ENCODE peak calls at places on chromosomes 16 and 17, in ten cellular contexts. E is WERI-Rb-1; P is heart right ventricle; N is PC-3; C is cardiac muscle cell; F is AG04450; J is ascending aorta; Q is colonic mucosa; H is CD8-positive, alpha-beta T cell; R is mammary epithelial cell. W is an unnamed sample.

GRCh38 chr16:53123753-53124152 is 69.0 kb downstream of the CHD9 start:
- DNase-seq in C (peak; percentile 62), J (no peak), P (no peak), Q (no peak), R (no peak), E (no peak), N (no peak), F (no peak), H (no peak), W (no peak)

GRCh38 chr16:12303649-12304048 is 327.1 kb downstream of the SNX29 start:
- DNase-seq in N (no peak), C (peak; percentile 16), Q (no peak), E (no peak), P (no peak), H (no peak), J (no peak), F (no peak), R (no peak), W (peak; percentile 65)

GRCh38 chr16:28326881-28327610 is 34.7 kb downstream of the SBK1 start:
- DNase-seq in N (peak; percentile 33), E (peak; percentile 72), H (peak; percentile 79), C (peak; percentile 63), Q (peak; percentile 60), J (no peak), F (no peak), P (peak; percentile 34), R (peak; percentile 16), W (peak; percentile 65)

GRCh38 chr17:17913695-17914332 is 58.4 kb downstream of the TOM1L2 start:
- DNase-seq in R (peak; percentile 97), C (peak; percentile 79), Q (peak; percentile 92), H (peak; percentile 54), F (peak; percentile 73), N (peak; percentile 96), J (no peak), E (peak; percentile 98), P (peak; percentile 60), W (peak; percentile 71)

GRCh38 chr17:57044976-57045867 is 39.8 kb upstream of the AKAP1 start:
- DNase-seq in N (no peak), F (no peak), J (no peak), R (no peak), Q (peak; percentile 2), P (no peak), C (no peak), E (no peak), H (no peak), W (no peak)

GRCh38 chr16:3145660-3146059 is 10.8 kb downstream of the ZNF213 start:
- DNase-seq in P (no peak), C (no peak), N (no peak), J (no peak), H (no peak), E (no peak), R (no peak), Q (no peak), F (no peak), W (no peak)

GRCh38 chr16:4646773-4647660 is 22.4 kb downstream of the MGRN1 start:
- DNase-seq in C (no peak), J (no peak), R (no peak), E (no peak), P (no peak), Q (no peak), H (no peak), F (no peak), N (no peak), W (no peak)

GRCh38 chr16:87801679-87802300 is 36.0 kb upstream of the KLHDC4 start:
- DNase-seq in J (no peak), R (no peak), F (no peak), N (no peak), E (no peak), H (no peak), C (no peak), Q (no peak), P (no peak), W (no peak)

GRCh38 chr17:51703364-51704341 is 443.3 kb downstream of the UTP18 start:
- DNase-seq in Q (no peak), F (no peak), R (peak; percentile 77), H (no peak), E (no peak), C (peak; percentile 27), P (peak; percentile 83), N (peak; percentile 81), J (no peak), W (peak; percentile 81)

GRCh38 chr16:73172621-73173312 is 124.8 kb upstream of the ZFHX3 start:
- DNase-seq in R (peak; percentile 42), C (peak; percentile 97), J (no peak), N (peak; percentile 65), E (no peak), H (no peak), P (peak; percentile 86), F (peak; percentile 67), Q (peak; percentile 88), W (peak; percentile 77)

GRCh38 chr17:46851029-46851741 is at the start of gene WNT9B:
- DNase-seq in F (no peak), J (no peak), E (peak; percentile 87), H (no peak), P (no peak), N (no peak), Q (peak; percentile 78), R (peak; percentile 23), C (no peak), W (no peak)

GRCh38 chr16:4613636-4614570 is 785 bp downstream of the UBALD1 start:
- DNase-seq in Q (no peak), C (peak; percentile 58), J (no peak), E (no peak), N (peak; percentile 20), R (peak; percentile 23), P (no peak), H (no peak), F (no peak), W (no peak)

DNA sequence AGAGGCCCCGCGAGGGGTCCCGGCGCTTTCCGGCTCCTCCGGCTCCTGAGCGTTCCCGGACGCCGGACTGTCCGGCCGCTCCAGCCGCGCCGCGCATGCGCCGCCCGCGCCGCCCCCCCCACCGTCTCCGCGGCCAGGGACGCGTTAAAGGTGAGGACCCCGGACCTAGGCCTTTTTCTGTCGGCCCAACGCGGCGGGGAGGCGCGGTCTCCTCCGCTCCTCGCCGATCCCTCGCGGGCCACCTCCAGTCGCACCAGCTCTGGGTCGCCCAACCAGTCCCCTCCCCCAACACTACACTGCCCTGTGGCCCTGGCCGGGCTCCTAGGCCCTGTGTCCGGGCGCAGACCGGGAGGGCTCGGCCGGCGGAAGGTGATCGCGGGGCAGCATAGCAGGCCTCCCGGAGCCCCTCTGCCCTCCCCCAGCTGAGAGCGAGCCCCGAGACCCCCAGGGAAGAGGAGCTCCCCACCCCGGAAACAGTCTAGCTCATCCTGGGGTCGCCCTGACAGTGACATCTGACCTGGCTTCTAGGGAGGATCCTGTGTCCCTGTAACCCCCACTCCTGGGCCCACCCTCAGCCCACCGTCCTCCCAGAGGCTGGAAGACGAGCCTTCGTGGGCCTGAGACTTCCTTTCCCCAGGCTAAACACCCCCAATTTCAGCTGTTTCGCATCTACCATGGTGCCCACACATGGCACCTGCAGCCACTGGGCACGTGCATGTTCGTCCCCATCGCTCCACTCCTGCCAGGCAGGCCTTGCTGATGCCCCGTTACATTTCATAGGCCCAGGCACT is 14.7 kb upstream of the BCAR1 start:
- DNase-seq in H (no peak), R (peak; percentile 53), N (peak; percentile 71), P (peak; percentile 72), F (no peak), E (peak; percentile 86), Q (peak; percentile 66), C (peak; percentile 79), J (no peak), W (no peak)
- H3K27ac ChIP-seq in H (no peak overlapping the region), R (peak overlapping the region; percentile 63), N (peak overlapping the region; percentile 18), P (peak overlapping the region; percentile 94), F (peak overlapping the region; percentile 22), E (peak overlapping the region; percentile 91), Q (peak overlapping the region; percentile 84), C (peak overlapping the region; percentile 88), J (peak overlapping the region; percentile 90), W (peak overlapping the region; percentile 98)

DNA sequence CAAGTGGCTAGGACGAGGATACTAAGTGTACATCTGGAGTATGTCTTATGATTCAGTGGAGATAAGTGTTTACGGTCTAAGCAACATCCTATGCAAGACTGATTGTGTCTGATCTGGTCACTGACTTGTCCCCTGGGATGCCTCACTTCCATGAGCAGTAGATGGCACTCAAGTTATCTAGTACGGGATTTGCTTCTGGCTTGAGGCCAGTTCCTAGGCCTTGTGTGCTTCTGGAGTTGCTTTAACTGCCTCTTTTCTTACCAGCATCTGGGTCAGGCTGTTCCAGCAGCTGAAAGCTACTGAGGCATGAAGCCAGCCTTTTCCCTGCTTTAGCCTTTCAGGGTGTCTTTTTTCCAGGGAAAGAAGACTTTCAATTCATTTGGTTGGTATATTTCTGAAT is 23.0 kb downstream of the SUPT6H start:
- DNase-seq in E (peak; percentile 82), H (no peak), R (no peak), Q (peak; percentile 52), F (no peak), J (no peak), C (peak; percentile 54), P (no peak), N (peak; percentile 10), W (no peak)
- TF ChIP-seq CTCF in E (peak; percentile 81), H (no peak), R (no peak), Q (no peak), F (peak; percentile 9), J (no peak), C (no peak), P (no peak), N (peak; percentile 8), W (peak; percentile 39)

GRCh38 chr16:68367891-68368601 is 57.2 kb downstream of the PRMT7 start:
- DNase-seq in J (no peak), P (no peak), C (no peak), E (no peak), N (no peak), H (no peak), F (no peak), R (no peak), Q (no peak), W (no peak)

GRCh38 chr16:68369697-68370096 is 58.9 kb downstream of the PRMT7 start:
- DNase-seq in E (no peak), Q (no peak), H (no peak), F (no peak), N (no peak), R (no peak), J (no peak), P (no peak), C (no peak), W (no peak)

GRCh38 chr16:68370221-68370920 is 59.6 kb downstream of the PRMT7 start:
- DNase-seq in N (no peak), F (no peak), Q (no peak), C (no peak), H (no peak), P (no peak), J (no peak), R (no peak), E (no peak), W (no peak)

GRCh38 chr16:68368602-68368944 is 57.8 kb downstream of the PRMT7 start:
- DNase-seq in P (no peak), Q (no peak), H (no peak), J (no peak), C (no peak), R (no peak), E (no peak), F (no peak), N (no peak), W (no peak)

GRCh38 chr16:68369168-68369567 is 58.3 kb downstream of the PRMT7 start:
- DNase-seq in J (no peak), F (no peak), Q (no peak), H (no peak), C (no peak), R (no peak), E (no peak), N (no peak), P (no peak), W (no peak)
- H3K4me3 ChIP-seq in J (no peak overlapping the region), F (no peak overlapping the region), Q (no peak overlapping the region), H (no peak overlapping the region), C (no peak overlapping the region), R (no peak overlapping the region), E (no peak overlapping the region), N (no peak overlapping the region), P (no peak overlapping the region), W (no peak overlapping the region)

GRCh38 chr16:70706948-70707465 is 21.2 kb upstream of the MTSS2 start:
- DNase-seq in P (no peak), N (peak; percentile 94), R (peak; percentile 81), H (no peak), F (peak; percentile 82), Q (no peak), J (no peak), E (peak; percentile 49), C (peak; percentile 56), W (no peak)
- H3K27ac ChIP-seq in P (peak overlapping the region; percentile 41), N (peak overlapping the region; percentile 71), R (peak overlapping the region; percentile 76), H (no peak overlapping the region), F (peak overlapping the region; percentile 89), Q (peak overlapping the region; percentile 44), J (peak overlapping the region; percentile 96), E (peak overlapping the region; percentile 13), C (no peak overlapping the region), W (peak overlapping the region; percentile 14)